ENCODE peak calls at places on chromosomes 2 and 18, in ten cellular contexts. One of them, this sample, is unnamed.

GRCh38 chr2:168583064-168583709 is 127.1 kb downstream of the CERS6 start:
- DNase-seq in brain microvascular endothelial cell: no peak
- DNase-seq in PC-9: no peak
- DNase-seq in fibroblast of lung: peak; percentile 62
- DNase-seq in upper lobe of right lung: no peak
- DNase-seq in heart left ventricle: no peak
- DNase-seq in MM.1S: peak; percentile 53
- DNase-seq in CD8-positive, alpha-beta T cell: no peak
- DNase-seq in body of pancreas: no peak
- DNase-seq in dorsolateral prefrontal cortex: no peak
- DNase-seq in this sample: no peak

GRCh38 chr2:133293544-133294270 is 274.6 kb downstream of the NCKAP5 start:
- DNase-seq in brain microvascular endothelial cell: peak; percentile 68
- DNase-seq in PC-9: no peak
- DNase-seq in fibroblast of lung: peak; percentile 16
- DNase-seq in upper lobe of right lung: no peak
- DNase-seq in heart left ventricle: no peak
- DNase-seq in MM.1S: no peak
- DNase-seq in CD8-positive, alpha-beta T cell: no peak
- DNase-seq in body of pancreas: no peak
- DNase-seq in dorsolateral prefrontal cortex: no peak
- DNase-seq in this sample: no peak

GRCh38 chr18:3367491-3368091 is 82.4 kb upstream of the TGIF1 start:
- DNase-seq in brain microvascular endothelial cell: peak; percentile 6
- DNase-seq in PC-9: peak; percentile 69
- DNase-seq in fibroblast of lung: peak; percentile 31
- DNase-seq in upper lobe of right lung: no peak
- DNase-seq in heart left ventricle: no peak
- DNase-seq in MM.1S: no peak
- DNase-seq in CD8-positive, alpha-beta T cell: no peak
- DNase-seq in body of pancreas: no peak
- DNase-seq in dorsolateral prefrontal cortex: no peak
- DNase-seq in this sample: no peak

GRCh38 chr2:217817466-217818292 is 185.1 kb downstream of the TNS1 start:
- DNase-seq in brain microvascular endothelial cell: no peak
- DNase-seq in PC-9: no peak
- DNase-seq in fibroblast of lung: no peak
- DNase-seq in upper lobe of right lung: no peak
- DNase-seq in heart left ventricle: no peak
- DNase-seq in MM.1S: no peak
- DNase-seq in CD8-positive, alpha-beta T cell: no peak
- DNase-seq in body of pancreas: no peak
- DNase-seq in dorsolateral prefrontal cortex: no peak
- DNase-seq in this sample: no peak

GRCh38 chr2:192029089-192029488 is 165.6 kb downstream of the TMEFF2 start:
- DNase-seq in brain microvascular endothelial cell: peak; percentile 21
- DNase-seq in PC-9: no peak
- DNase-seq in fibroblast of lung: peak; percentile 24
- DNase-seq in upper lobe of right lung: no peak
- DNase-seq in heart left ventricle: no peak
- DNase-seq in MM.1S: no peak
- DNase-seq in CD8-positive, alpha-beta T cell: no peak
- DNase-seq in body of pancreas: no peak
- DNase-seq in dorsolateral prefrontal cortex: no peak
- DNase-seq in this sample: no peak

GRCh38 chr2:39728941-39729351 is 50.1 kb downstream of the THUMPD2 start:
- DNase-seq in brain microvascular endothelial cell: peak; percentile 51
- DNase-seq in PC-9: peak; percentile 49
- DNase-seq in fibroblast of lung: peak; percentile 42
- DNase-seq in upper lobe of right lung: peak; percentile 67
- DNase-seq in heart left ventricle: no peak
- DNase-seq in MM.1S: peak; percentile 40
- DNase-seq in CD8-positive, alpha-beta T cell: no peak
- DNase-seq in body of pancreas: peak; percentile 42
- DNase-seq in dorsolateral prefrontal cortex: no peak
- DNase-seq in this sample: no peak

GRCh38 chr2:240199133-240199870 is 58.8 kb upstream of the OTOS start:
- DNase-seq in brain microvascular endothelial cell: no peak
- DNase-seq in PC-9: no peak
- DNase-seq in fibroblast of lung: no peak
- DNase-seq in upper lobe of right lung: peak; percentile 37
- DNase-seq in heart left ventricle: no peak
- DNase-seq in MM.1S: no peak
- DNase-seq in CD8-positive, alpha-beta T cell: no peak
- DNase-seq in body of pancreas: no peak
- DNase-seq in dorsolateral prefrontal cortex: no peak
- DNase-seq in this sample: no peak

GRCh38 chr18:24926649-24927048 is 425.3 kb downstream of the ZNF521 start:
- DNase-seq in brain microvascular endothelial cell: no peak
- DNase-seq in PC-9: no peak
- DNase-seq in fibroblast of lung: no peak
- DNase-seq in upper lobe of right lung: no peak
- DNase-seq in heart left ventricle: no peak
- DNase-seq in MM.1S: peak; percentile 16
- DNase-seq in CD8-positive, alpha-beta T cell: no peak
- DNase-seq in body of pancreas: no peak
- DNase-seq in dorsolateral prefrontal cortex: no peak
- DNase-seq in this sample: no peak

GRCh38 chr18:44851806-44852205 is 171.1 kb downstream of the SETBP1 start:
- DNase-seq in brain microvascular endothelial cell: no peak
- DNase-seq in PC-9: no peak
- DNase-seq in fibroblast of lung: no peak
- DNase-seq in upper lobe of right lung: no peak
- DNase-seq in heart left ventricle: no peak
- DNase-seq in MM.1S: no peak
- DNase-seq in CD8-positive, alpha-beta T cell: no peak
- DNase-seq in body of pancreas: no peak
- DNase-seq in dorsolateral prefrontal cortex: no peak
- DNase-seq in this sample: no peak

GRCh38 chr2:85266424-85267041 is 61.3 kb downstream of the TGOLN2 start:
- DNase-seq in brain microvascular endothelial cell: peak; percentile 49
- DNase-seq in PC-9: peak; percentile 54
- DNase-seq in fibroblast of lung: peak; percentile 67
- DNase-seq in upper lobe of right lung: peak; percentile 84
- DNase-seq in heart left ventricle: peak; percentile 74
- DNase-seq in MM.1S: peak; percentile 57
- DNase-seq in CD8-positive, alpha-beta T cell: peak; percentile 64
- DNase-seq in body of pancreas: peak; percentile 73
- DNase-seq in dorsolateral prefrontal cortex: no peak
- DNase-seq in this sample: peak; percentile 73

GRCh38 chr2:219182331-219183150 is 4.5 kb downstream of the RETREG2 start:
- DNase-seq in brain microvascular endothelial cell: no peak
- DNase-seq in PC-9: no peak
- DNase-seq in fibroblast of lung: no peak
- DNase-seq in upper lobe of right lung: no peak
- DNase-seq in heart left ventricle: no peak
- DNase-seq in MM.1S: no peak
- DNase-seq in CD8-positive, alpha-beta T cell: no peak
- DNase-seq in body of pancreas: no peak
- DNase-seq in dorsolateral prefrontal cortex: no peak
- DNase-seq in this sample: no peak

GRCh38 chr2:109166811-109167210 is 37.8 kb downstream of the SH3RF3 start:
- DNase-seq in brain microvascular endothelial cell: peak; percentile 64
- DNase-seq in PC-9: no peak
- DNase-seq in fibroblast of lung: peak; percentile 70
- DNase-seq in upper lobe of right lung: no peak
- DNase-seq in heart left ventricle: no peak
- DNase-seq in MM.1S: no peak
- DNase-seq in CD8-positive, alpha-beta T cell: no peak
- DNase-seq in body of pancreas: no peak
- DNase-seq in dorsolateral prefrontal cortex: no peak
- DNase-seq in this sample: no peak
- H3K4me3 ChIP-seq in brain microvascular endothelial cell: no peak overlapping the region
- H3K4me3 ChIP-seq in PC-9: no peak overlapping the region
- H3K4me3 ChIP-seq in fibroblast of lung: no peak overlapping the region
- H3K4me3 ChIP-seq in upper lobe of right lung: no peak overlapping the region
- H3K4me3 ChIP-seq in heart left ventricle: no peak overlapping the region
- H3K4me3 ChIP-seq in MM.1S: no peak overlapping the region
- H3K4me3 ChIP-seq in CD8-positive, alpha-beta T cell: no peak overlapping the region
- H3K4me3 ChIP-seq in body of pancreas: no peak overlapping the region
- H3K4me3 ChIP-seq in dorsolateral prefrontal cortex: no peak overlapping the region
- H3K4me3 ChIP-seq in this sample: no peak overlapping the region

DNA sequence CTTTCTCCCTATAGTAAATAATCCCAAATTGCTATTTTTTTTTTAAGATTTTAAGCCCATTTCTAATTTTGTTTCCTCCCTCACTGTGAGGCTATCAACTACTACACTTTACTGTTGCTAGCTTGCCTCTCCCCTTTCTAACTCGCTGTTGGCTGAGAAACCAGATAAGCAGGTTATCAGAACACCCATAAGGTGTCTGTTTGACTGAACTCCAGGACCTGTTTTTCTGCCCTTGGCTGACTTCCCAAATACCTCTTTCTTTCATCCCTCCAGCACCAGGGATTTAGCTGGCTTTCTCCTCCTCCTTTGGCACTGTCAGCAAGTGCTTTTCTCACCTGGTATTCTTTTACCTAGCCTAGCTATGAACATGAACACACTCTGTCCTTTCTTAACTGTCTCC is 11.1 kb downstream of the TRAK2 start:
- DNase-seq in brain microvascular endothelial cell: no peak
- DNase-seq in PC-9: peak; percentile 93
- DNase-seq in fibroblast of lung: no peak
- DNase-seq in upper lobe of right lung: no peak
- DNase-seq in heart left ventricle: no peak
- DNase-seq in MM.1S: no peak
- DNase-seq in CD8-positive, alpha-beta T cell: no peak
- DNase-seq in body of pancreas: peak; percentile 90
- DNase-seq in dorsolateral prefrontal cortex: no peak
- DNase-seq in this sample: no peak
- H3K27ac ChIP-seq in brain microvascular endothelial cell: no peak overlapping the region
- H3K27ac ChIP-seq in PC-9: peak overlapping the region; percentile 32
- H3K27ac ChIP-seq in fibroblast of lung: no peak overlapping the region
- H3K27ac ChIP-seq in upper lobe of right lung: no peak overlapping the region
- H3K27ac ChIP-seq in heart left ventricle: peak overlapping the region; percentile 62
- H3K27ac ChIP-seq in MM.1S: no peak overlapping the region
- H3K27ac ChIP-seq in CD8-positive, alpha-beta T cell: no peak overlapping the region
- H3K27ac ChIP-seq in body of pancreas: peak overlapping the region; percentile 6
- H3K27ac ChIP-seq in dorsolateral prefrontal cortex: no peak overlapping the region
- H3K27ac ChIP-seq in this sample: peak overlapping the region; percentile 39

GRCh38 chr2:235802542-235802941 is 308.7 kb downstream of the AGAP1 start:
- DNase-seq in brain microvascular endothelial cell: no peak
- DNase-seq in PC-9: no peak
- DNase-seq in fibroblast of lung: no peak
- DNase-seq in upper lobe of right lung: no peak
- DNase-seq in heart left ventricle: no peak
- DNase-seq in MM.1S: no peak
- DNase-seq in CD8-positive, alpha-beta T cell: no peak
- DNase-seq in body of pancreas: no peak
- DNase-seq in dorsolateral prefrontal cortex: no peak
- DNase-seq in this sample: no peak

GRCh38 chr2:235799281-235799680 is 305.4 kb downstream of the AGAP1 start:
- DNase-seq in brain microvascular endothelial cell: no peak
- DNase-seq in PC-9: no peak
- DNase-seq in fibroblast of lung: no peak
- DNase-seq in upper lobe of right lung: no peak
- DNase-seq in heart left ventricle: no peak
- DNase-seq in MM.1S: no peak
- DNase-seq in CD8-positive, alpha-beta T cell: no peak
- DNase-seq in body of pancreas: no peak
- DNase-seq in dorsolateral prefrontal cortex: no peak
- DNase-seq in this sample: no peak

GRCh38 chr2:235807347-235807746 is 313.5 kb downstream of the AGAP1 start:
- DNase-seq in brain microvascular endothelial cell: no peak
- DNase-seq in PC-9: no peak
- DNase-seq in fibroblast of lung: no peak
- DNase-seq in upper lobe of right lung: no peak
- DNase-seq in heart left ventricle: no peak
- DNase-seq in MM.1S: no peak
- DNase-seq in CD8-positive, alpha-beta T cell: no peak
- DNase-seq in body of pancreas: no peak
- DNase-seq in dorsolateral prefrontal cortex: no peak
- DNase-seq in this sample: no peak

GRCh38 chr2:235804676-235805075 is 310.8 kb downstream of the AGAP1 start:
- DNase-seq in brain microvascular endothelial cell: no peak
- DNase-seq in PC-9: no peak
- DNase-seq in fibroblast of lung: no peak
- DNase-seq in upper lobe of right lung: no peak
- DNase-seq in heart left ventricle: no peak
- DNase-seq in MM.1S: no peak
- DNase-seq in CD8-positive, alpha-beta T cell: no peak
- DNase-seq in body of pancreas: no peak
- DNase-seq in dorsolateral prefrontal cortex: no peak
- DNase-seq in this sample: no peak

DNA sequence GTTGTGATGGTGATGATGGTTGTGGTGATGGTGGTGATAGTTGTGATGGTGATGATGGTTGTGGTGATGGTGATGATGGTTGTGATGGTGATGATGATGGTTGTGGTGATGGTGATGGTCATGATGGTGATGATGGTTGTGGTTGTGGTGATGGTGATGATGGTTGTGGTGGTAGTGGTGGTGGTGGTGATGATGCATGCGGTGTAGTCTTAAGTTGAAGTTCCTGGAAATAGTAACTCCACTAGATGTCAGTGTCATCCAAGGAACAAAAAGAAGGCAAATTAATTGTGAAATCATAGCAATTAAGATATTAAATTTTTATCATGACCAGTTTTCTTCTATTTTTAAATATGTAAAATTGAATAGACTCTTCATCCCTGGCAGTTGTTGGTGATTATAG is 309.2 kb downstream of the AGAP1 start:
- DNase-seq in brain microvascular endothelial cell: peak; percentile 7
- DNase-seq in PC-9: no peak
- DNase-seq in fibroblast of lung: peak; percentile 18
- DNase-seq in upper lobe of right lung: no peak
- DNase-seq in heart left ventricle: no peak
- DNase-seq in MM.1S: no peak
- DNase-seq in CD8-positive, alpha-beta T cell: no peak
- DNase-seq in body of pancreas: no peak
- DNase-seq in dorsolateral prefrontal cortex: no peak
- DNase-seq in this sample: no peak
- TF ChIP-seq CTCF in brain microvascular endothelial cell: peak; percentile 23
- TF ChIP-seq CTCF in PC-9: peak; percentile 49
- TF ChIP-seq CTCF in fibroblast of lung: no peak
- TF ChIP-seq CTCF in upper lobe of right lung: no peak
- TF ChIP-seq CTCF in heart left ventricle: no peak
- TF ChIP-seq CTCF in MM.1S: no peak
- TF ChIP-seq CTCF in CD8-positive, alpha-beta T cell: no peak
- TF ChIP-seq CTCF in body of pancreas: no peak
- TF ChIP-seq CTCF in dorsolateral prefrontal cortex: no peak
- TF ChIP-seq CTCF in this sample: peak; percentile 42

DNA sequence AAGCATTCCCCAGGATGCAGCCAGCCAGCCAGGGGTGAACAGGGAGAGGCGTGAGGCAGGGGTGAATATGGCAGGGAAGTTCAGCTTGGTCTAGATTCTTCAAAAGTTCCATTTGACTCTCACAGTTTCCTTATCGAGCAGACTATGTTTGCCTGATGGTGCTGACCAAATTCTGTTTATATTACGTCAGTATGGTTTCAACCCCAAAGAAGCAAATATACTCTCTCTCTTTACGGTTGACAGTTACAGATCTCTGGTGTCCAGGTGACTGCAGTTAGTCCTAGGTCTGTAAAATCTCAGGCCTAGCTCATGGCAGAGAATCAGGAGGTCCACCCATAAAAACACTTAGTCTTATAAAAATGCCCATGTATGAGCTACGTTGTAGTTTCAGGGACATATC is 38.3 kb upstream of the DNMT3A start:
- DNase-seq in brain microvascular endothelial cell: no peak
- DNase-seq in PC-9: no peak
- DNase-seq in fibroblast of lung: no peak
- DNase-seq in upper lobe of right lung: peak; percentile 5
- DNase-seq in heart left ventricle: no peak
- DNase-seq in MM.1S: no peak
- DNase-seq in CD8-positive, alpha-beta T cell: no peak
- DNase-seq in body of pancreas: no peak
- DNase-seq in dorsolateral prefrontal cortex: no peak
- DNase-seq in this sample: no peak
- H3K4me3 ChIP-seq in brain microvascular endothelial cell: no peak overlapping the region
- H3K4me3 ChIP-seq in PC-9: no peak overlapping the region
- H3K4me3 ChIP-seq in fibroblast of lung: no peak overlapping the region
- H3K4me3 ChIP-seq in upper lobe of right lung: no peak overlapping the region
- H3K4me3 ChIP-seq in heart left ventricle: no peak overlapping the region
- H3K4me3 ChIP-seq in MM.1S: no peak overlapping the region
- H3K4me3 ChIP-seq in CD8-positive, alpha-beta T cell: no peak overlapping the region
- H3K4me3 ChIP-seq in body of pancreas: no peak overlapping the region
- H3K4me3 ChIP-seq in dorsolateral prefrontal cortex: no peak overlapping the region
- H3K4me3 ChIP-seq in this sample: no peak overlapping the region